ENCODE peak calls at places on chromosomes 2 and 18, in seven cellular contexts. H, N, T, S, C, B and A are unnamed samples.
A peak's percentile ranks its signal among the peaks of the same experiment; 100 is the strongest.

GRCh38 chr2:102337481-102338386 is 17.9 kb upstream of the IL18R1 start:
- DNase-seq in H (no peak), N (peak; percentile 78), T (peak; percentile 8), S (no peak), C (no peak), B (no peak), A (peak; percentile 4)

GRCh38 chr2:80147690-80148089 is 156.9 kb downstream of the LRRTM1 start:
- DNase-seq in H (no peak), N (no peak), T (no peak), S (no peak), C (no peak), B (no peak), A (no peak)

GRCh38 chr2:46747297-46747818 is 168.2 kb downstream of the MCFD2 start:
- DNase-seq in H (no peak), N (peak; percentile 26), T (no peak), S (no peak), C (peak; percentile 53), B (no peak), A (peak; percentile 38)

GRCh38 chr2:45736757-45737704 is 85.6 kb downstream of the PRKCE start:
- DNase-seq in H (no peak), N (no peak), T (no peak), S (no peak), C (no peak), B (no peak), A (no peak)

GRCh38 chr2:174166261-174166660 is 82.1 kb downstream of the OLA1 start:
- DNase-seq in H (no peak), N (peak; percentile 69), T (no peak), S (no peak), C (no peak), B (no peak), A (no peak)

GRCh38 chr2:206535587-206535986 is 92.3 kb downstream of the ADAM23 start:
- DNase-seq in H (no peak), N (no peak), T (no peak), S (no peak), C (no peak), B (no peak), A (no peak)

GRCh38 chr2:925711-926110 is 24.9 kb upstream of the SNTG2 start:
- DNase-seq in H (no peak), N (no peak), T (no peak), S (no peak), C (no peak), B (no peak), A (no peak)

GRCh38 chr2:140502951-140503630 is 1627.7 kb downstream of the LRP1B start:
- DNase-seq in H (no peak), N (peak; percentile 78), T (peak; percentile 1), S (no peak), C (no peak), B (no peak), A (no peak)

GRCh38 chr18:54210463-54210862 is 14.0 kb downstream of the MBD2 start:
- DNase-seq in H (no peak), N (no peak), T (no peak), S (peak; percentile 70), C (no peak), B (no peak), A (no peak)

GRCh38 chr2:26001743-26002341 is 19.5 kb upstream of the KIF3C start:
- DNase-seq in H (peak; percentile 87), N (peak; percentile 47), T (peak; percentile 56), S (no peak), C (peak; percentile 46), B (no peak), A (no peak)

GRCh38 chr2:170820647-170821630 is 4.3 kb downstream of the GAD1 start:
- DNase-seq in H (no peak), N (no peak), T (no peak), S (no peak), C (no peak), B (no peak), A (no peak)

GRCh38 chr2:9944330-9944758 is 7.1 kb upstream of the GRHL1 start:
- DNase-seq in H (no peak), N (no peak), T (peak; percentile 41), S (no peak), C (no peak), B (no peak), A (no peak)